ENCODE peak calls at places on chromosomes 13 and 19, in five cellular contexts. B is K562, M is fibroblast of lung, C is NCI-H1092 treated with DMSO at 0.1 percent for 48 hours, K is smooth muscle cell of the brain vasculature. F is an unnamed sample.
A peak's percentile ranks its signal among the peaks of the same experiment; 100 is the strongest.

GRCh38 chr13:78977311-78977710 is 318.4 kb upstream of the OBI1 start:
- DNase-seq in B (no peak), M (no peak), C (no peak), K (no peak), F (no peak)

GRCh38 chr13:102846261-102847015 is 606 bp downstream of the ERCC5 start:
- DNase-seq in B (no peak), M (peak; percentile 41), C (peak; percentile 43), K (no peak), F (no peak)

GRCh38 chr19:51326216-51327065 is 15.0 kb downstream of the IGLON5 start:
- DNase-seq in B (no peak), M (no peak), C (no peak), K (no peak), F (no peak)

GRCh38 chr13:68550330-68550729 is 1320.2 kb upstream of the PCDH9 start:
- DNase-seq in B (no peak), M (no peak), C (no peak), K (no peak), F (no peak)

GRCh38 chr19:51107406-51108065 is 673 bp downstream of the CTU1 start:
- DNase-seq in B (peak; percentile 55), M (peak; percentile 16), C (no peak), K (no peak), F (no peak)

GRCh38 chr13:51502206-51502651 is 49.4 kb upstream of the INTS6 start:
- DNase-seq in B (no peak), M (peak; percentile 37), C (no peak), K (no peak), F (no peak)

GRCh38 chr13:40190656-40191100 is 475.8 kb downstream of the FOXO1 start:
- DNase-seq in B (no peak), M (peak; percentile 88), C (no peak), K (peak; percentile 36), F (peak; percentile 21)

GRCh38 chr13:40922437-40923040 is 96.6 kb downstream of the ELF1 start:
- DNase-seq in B (no peak), M (no peak), C (no peak), K (no peak), F (no peak)

GRCh38 chr13:79481685-79482052 is 714 bp downstream of the NDFIP2 start:
- DNase-seq in B (peak; percentile 14), M (no peak), C (peak; percentile 48), K (no peak), F (no peak)

GRCh38 chr13:95201814-95202521 is 99.3 kb downstream of the ABCC4 start:
- DNase-seq in B (no peak), M (peak; percentile 25), C (no peak), K (no peak), F (no peak)